ENCODE peak calls at places on chromosomes 3 and 15, in ten cellular contexts. T is sigmoid colon, Y is chondrocyte, H is HepG2, S is GM06990, Q is osteocyte, D is brain microvascular endothelial cell, Z is H9, N is IMR-90, E is heart left ventricle. X is an unnamed sample.

GRCh38 chr15:91926871-91927270 is 73.4 kb downstream of the SLCO3A1 start:
- DNase-seq in T (no peak), Y (no peak), H (no peak), S (no peak), Q (no peak), D (no peak), Z (no peak), N (no peak), E (no peak), X (no peak)

GRCh38 chr3:45548724-45549123 is 45.8 kb upstream of the LIMD1 start:
- DNase-seq in T (no peak), Y (no peak), H (no peak), S (no peak), Q (no peak), D (no peak), Z (no peak), N (no peak), E (no peak), X (no peak)

GRCh38 chr15:57298204-57298603 is 78.1 kb upstream of the CGNL1 start:
- DNase-seq in T (no peak), Y (no peak), H (no peak), S (no peak), Q (no peak), D (no peak), Z (no peak), N (peak), E (no peak), X (no peak)

GRCh38 chr3:48989796-48990635 is at the start of gene P4HTM:
- DNase-seq in T (peak), Y (no peak), H (no peak), S (peak), Q (peak), D (peak), Z (peak), N (peak), E (peak), X (peak)

GRCh38 chr15:42159381-42160015 is 3.1 kb upstream of the PLA2G4F start:
- DNase-seq in T (no peak), Y (no peak), H (no peak), S (no peak), Q (no peak), D (no peak), Z (no peak), N (no peak), E (peak), X (no peak)

GRCh38 chr3:14123308-14124222 is 1.1 kb downstream of the CHCHD4 start:
- DNase-seq in T (no peak), Y (no peak), H (no peak), S (no peak), Q (peak), D (no peak), Z (no peak), N (no peak), E (no peak), X (no peak)

GRCh38 chr3:16639806-16640205 is 34.6 kb upstream of the DAZL start:
- DNase-seq in T (no peak), Y (no peak), H (no peak), S (no peak), Q (no peak), D (no peak), Z (no peak), N (no peak), E (no peak), X (no peak)

GRCh38 chr3:194134231-194134756 is 1.7 kb upstream of the HES1 start:
- DNase-seq in T (peak), Y (peak), H (no peak), S (peak), Q (peak), D (no peak), Z (no peak), N (no peak), E (peak), X (peak)

GRCh38 chr15:52093539-52094502 is 18.8 kb downstream of the BCL2L10 start:
- DNase-seq in T (peak), Y (no peak), H (no peak), S (no peak), Q (no peak), D (peak), Z (no peak), N (peak), E (no peak), X (no peak)

GRCh38 chr3:190709351-190709773 is 153.1 kb downstream of the GMNC start:
- DNase-seq in T (no peak), Y (no peak), H (no peak), S (no peak), Q (no peak), D (peak), Z (no peak), N (no peak), E (no peak), X (no peak)

GRCh38 chr3:14455571-14456317 is 53.3 kb downstream of the SLC6A6 start:
- DNase-seq in T (no peak), Y (no peak), H (no peak), S (no peak), Q (no peak), D (no peak), Z (no peak), N (no peak), E (peak), X (no peak)

GRCh38 chr15:55282284-55282833 is 7.3 kb downstream of the RAB27A start:
- DNase-seq in T (no peak), Y (no peak), H (no peak), S (no peak), Q (no peak), D (peak), Z (no peak), N (peak), E (no peak), X (no peak)

GRCh38 chr3:90035643-90036042 is 928.2 kb downstream of the EPHA3 start:
- DNase-seq in T (no peak), Y (no peak), H (no peak), S (no peak), Q (no peak), D (no peak), Z (no peak), N (no peak), E (no peak), X (no peak)

GRCh38 chr15:25235391-25235790 is 203.4 kb downstream of the UBE3A start:
- DNase-seq in T (no peak), Y (peak), H (no peak), S (no peak), Q (no peak), D (no peak), Z (no peak), N (no peak), E (no peak), X (no peak)

GRCh38 chr15:39281094-39281493 is 299.8 kb upstream of the THBS1 start:
- DNase-seq in T (no peak), Y (no peak), H (no peak), S (no peak), Q (no peak), D (peak), Z (no peak), N (peak), E (no peak), X (no peak)

GRCh38 chr15:72737723-72738122 is 45.8 kb downstream of the ADPGK start:
- DNase-seq in T (no peak), Y (no peak), H (no peak), S (no peak), Q (no peak), D (no peak), Z (no peak), N (no peak), E (no peak), X (no peak)

GRCh38 chr15:60137711-60138396 is 133.7 kb downstream of the FOXB1 start:
- DNase-seq in T (no peak), Y (no peak), H (no peak), S (no peak), Q (no peak), D (peak), Z (no peak), N (no peak), E (no peak), X (no peak)

GRCh38 chr15:37360724-37361123 is 260.4 kb upstream of the MEIS2 start:
- DNase-seq in T (no peak), Y (no peak), H (no peak), S (no peak), Q (no peak), D (no peak), Z (no peak), N (no peak), E (no peak), X (no peak)

GRCh38 chr15:64950888-64951287 is 38.8 kb downstream of the SPG21 start:
- DNase-seq in T (no peak), Y (no peak), H (no peak), S (no peak), Q (no peak), D (no peak), Z (no peak), N (no peak), E (no peak), X (no peak)

GRCh38 chr3:138947303-138948121 is 495 bp downstream of the FOXL2NB start:
- DNase-seq in T (no peak), Y (no peak), H (no peak), S (no peak), Q (no peak), D (no peak), Z (peak), N (no peak), E (no peak), X (no peak)

GRCh38 chr15:67834593-67835348 is 5.1 kb downstream of the RNU6-1 start:
- DNase-seq in T (peak), Y (no peak), H (no peak), S (no peak), Q (no peak), D (no peak), Z (no peak), N (no peak), E (no peak), X (no peak)

GRCh38 chr3:13301295-13301987 is 118.7 kb downstream of the NUP210 start:
- DNase-seq in T (no peak), Y (peak), H (peak), S (no peak), Q (no peak), D (peak), Z (peak), N (peak), E (no peak), X (peak)

GRCh38 chr3:78398401-78398800 is 1358.5 kb downstream of the ROBO2 start:
- DNase-seq in T (no peak), Y (no peak), H (no peak), S (no peak), Q (no peak), D (no peak), Z (no peak), N (no peak), E (no peak), X (no peak)

GRCh38 chr3:112333002-112333385 is at the start of gene CD200:
- DNase-seq in T (peak), Y (peak), H (no peak), S (peak), Q (peak), D (peak), Z (peak), N (peak), E (peak), X (peak)

GRCh38 chr3:11522398-11522715 is 121.4 kb downstream of the VGLL4 start:
- DNase-seq in T (peak), Y (no peak), H (no peak), S (no peak), Q (no peak), D (peak), Z (no peak), N (peak), E (no peak), X (no peak)

GRCh38 chr3:64792458-64792857 is 104.7 kb upstream of the ADAMTS9 start:
- DNase-seq in T (no peak), Y (no peak), H (no peak), S (no peak), Q (no peak), D (no peak), Z (no peak), N (no peak), E (no peak), X (no peak)

GRCh38 chr3:32593903-32594525 is 23.4 kb upstream of the DYNC1LI1 start:
- DNase-seq in T (no peak), Y (no peak), H (no peak), S (no peak), Q (no peak), D (no peak), Z (no peak), N (peak), E (no peak), X (no peak)

GRCh38 chr3:140242818-140243276 is 307.9 kb downstream of the CLSTN2 start:
- DNase-seq in T (no peak), Y (no peak), H (no peak), S (no peak), Q (no peak), D (peak), Z (no peak), N (no peak), E (peak), X (no peak)

GRCh38 chr3:127072971-127073851 is 90.3 kb downstream of the PLXNA1 start:
- DNase-seq in T (peak), Y (peak), H (no peak), S (no peak), Q (no peak), D (no peak), Z (no peak), N (no peak), E (no peak), X (no peak)

GRCh38 chr3:169953462-169954141 is 13.0 kb upstream of the SEC62 start:
- DNase-seq in T (no peak), Y (no peak), H (no peak), S (no peak), Q (no peak), D (no peak), Z (no peak), N (no peak), E (no peak), X (no peak)

GRCh38 chr3:115386347-115386746 is 237.0 kb upstream of the GAP43 start:
- DNase-seq in T (no peak), Y (no peak), H (no peak), S (no peak), Q (no peak), D (no peak), Z (no peak), N (no peak), E (no peak), X (no peak)

GRCh38 chr3:13020159-13020558 is 53.1 kb downstream of the IQSEC1 start:
- DNase-seq in T (peak), Y (peak), H (no peak), S (no peak), Q (no peak), D (no peak), Z (no peak), N (no peak), E (no peak), X (no peak)

GRCh38 chr15:76341366-76342045 is 4.9 kb downstream of the ISL2 start:
- DNase-seq in T (no peak), Y (no peak), H (no peak), S (no peak), Q (peak), D (no peak), Z (peak), N (no peak), E (no peak), X (no peak)

GRCh38 chr3:126522363-126522788 is 1.6 kb upstream of the CHST13 start:
- DNase-seq in T (peak), Y (peak), H (peak), S (peak), Q (no peak), D (peak), Z (peak), N (peak), E (peak), X (peak)

GRCh38 chr15:57122080-57122845 is 203.8 kb downstream of the TCF12 start:
- DNase-seq in T (no peak), Y (no peak), H (no peak), S (no peak), Q (no peak), D (no peak), Z (no peak), N (no peak), E (no peak), X (no peak)

GRCh38 chr3:37310666-37311050 is 136.3 kb upstream of the LRRFIP2 start:
- DNase-seq in T (no peak), Y (no peak), H (no peak), S (no peak), Q (no peak), D (no peak), Z (no peak), N (peak), E (no peak), X (no peak)

GRCh38 chr3:37307321-37307720 is 132.9 kb upstream of the LRRFIP2 start:
- DNase-seq in T (no peak), Y (no peak), H (no peak), S (no peak), Q (no peak), D (no peak), Z (no peak), N (peak), E (no peak), X (no peak)

GRCh38 chr3:37309945-37310665 is 135.7 kb upstream of the LRRFIP2 start:
- DNase-seq in T (no peak), Y (no peak), H (no peak), S (no peak), Q (no peak), D (no peak), Z (no peak), N (no peak), E (no peak), X (no peak)

GRCh38 chr3:37308247-37308646 is 133.9 kb upstream of the LRRFIP2 start:
- DNase-seq in T (no peak), Y (no peak), H (peak), S (no peak), Q (no peak), D (no peak), Z (no peak), N (peak), E (no peak), X (peak)
- TF ChIP-seq CTCF in T (no peak), Y (peak), H (no peak), S (peak), Q (peak), D (no peak), Z (peak), N (peak), E (peak), X (peak)

GRCh38 chr3:119352863-119353527 is 58.8 kb downstream of the ARHGAP31 start:
- DNase-seq in T (no peak), Y (no peak), H (peak), S (no peak), Q (no peak), D (peak), Z (no peak), N (peak), E (no peak), X (no peak)
- TF ChIP-seq CTCF in T (peak), Y (peak), H (peak), S (peak), Q (peak), D (peak), Z (peak), N (peak), E (peak), X (peak)

DNA sequence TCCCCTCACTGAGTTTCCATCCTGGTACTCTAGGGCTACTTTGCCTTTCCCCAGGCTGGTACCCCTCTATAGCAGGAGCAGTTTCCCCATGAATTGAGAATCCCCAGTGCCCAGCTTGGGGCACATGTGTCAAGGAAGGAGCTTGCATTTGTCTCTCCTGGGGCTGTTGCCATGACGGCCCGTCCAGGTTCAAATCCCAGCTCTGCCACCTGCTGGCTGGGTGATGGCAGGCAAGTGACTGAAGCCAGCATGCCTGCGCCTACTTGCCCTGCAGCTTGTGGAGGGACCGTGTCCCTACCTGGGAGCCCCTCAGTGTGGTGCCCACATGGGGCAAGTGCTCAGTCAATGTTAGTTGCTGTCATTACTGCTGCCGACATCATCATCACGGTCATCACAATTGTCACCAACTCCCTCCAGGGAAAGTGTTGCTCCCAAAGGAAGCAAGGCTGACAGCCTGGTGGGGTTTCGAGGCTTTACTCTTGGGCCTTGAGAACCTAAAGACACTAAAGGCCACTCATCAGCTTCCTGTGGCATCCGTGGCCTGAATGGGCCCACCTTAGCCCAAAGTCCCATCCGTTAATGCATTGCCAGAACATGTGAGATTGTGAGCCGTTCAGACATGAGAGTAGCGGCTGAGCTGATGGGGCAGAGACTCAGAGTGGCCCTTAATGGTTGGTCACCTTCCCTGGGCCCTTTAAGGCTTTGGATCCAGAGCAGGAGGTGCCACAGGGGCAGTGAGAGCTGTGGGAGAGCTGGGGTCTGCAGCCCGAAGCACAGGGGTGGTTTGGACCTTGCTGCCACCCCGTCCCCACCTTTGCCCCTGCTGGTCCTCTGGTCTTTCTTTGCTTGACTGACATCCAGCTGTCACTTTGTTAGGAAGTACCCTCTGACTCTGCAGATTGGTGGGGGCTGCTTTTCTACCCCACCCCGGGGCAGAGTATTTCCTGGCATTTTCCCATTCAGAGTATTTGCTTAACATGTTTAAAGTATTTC is 144.4 kb downstream of the DNAJB8 start:
- DNase-seq in T (peak), Y (no peak), H (no peak), S (no peak), Q (peak), D (peak), Z (peak), N (peak), E (peak), X (peak)
- TF ChIP-seq CTCF in T (no peak), Y (peak), H (peak), S (peak), Q (peak), D (peak), Z (peak), N (peak), E (peak), X (peak)

GRCh38 chr15:80277147-80277546 is 25.1 kb upstream of the CTXND1 start:
- DNase-seq in T (no peak), Y (no peak), H (no peak), S (no peak), Q (peak), D (no peak), Z (no peak), N (no peak), E (no peak), X (no peak)
- TF ChIP-seq CTCF in T (no peak), Y (no peak), H (no peak), S (no peak), Q (no peak), D (no peak), Z (no peak), N (no peak), E (no peak), X (no peak)

DNA sequence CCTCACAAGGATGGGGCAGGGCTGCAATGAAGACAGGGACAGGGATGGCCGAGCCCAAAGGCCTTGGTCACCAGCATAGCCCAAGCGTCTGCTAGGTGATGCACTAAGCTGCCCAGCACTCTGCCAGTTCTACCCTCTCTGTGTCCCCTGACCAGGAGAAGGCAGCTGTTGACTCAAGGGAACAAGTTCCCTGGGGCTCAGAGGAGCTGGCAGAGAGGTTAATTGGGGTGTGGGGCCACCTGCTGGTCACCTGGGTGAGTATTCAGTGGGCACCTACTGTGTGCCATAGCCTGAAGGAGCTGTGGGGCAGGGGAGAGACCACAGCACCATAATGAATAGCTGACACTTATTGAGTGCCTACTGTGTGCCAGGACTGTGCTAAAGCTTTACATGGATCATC is 22.0 kb upstream of the DOCK3 start:
- DNase-seq in T (no peak), Y (peak), H (peak), S (no peak), Q (no peak), D (no peak), Z (peak), N (peak), E (no peak), X (peak)
- TF ChIP-seq CTCF in T (no peak), Y (peak), H (peak), S (peak), Q (peak), D (peak), Z (peak), N (peak), E (peak), X (peak)

DNA sequence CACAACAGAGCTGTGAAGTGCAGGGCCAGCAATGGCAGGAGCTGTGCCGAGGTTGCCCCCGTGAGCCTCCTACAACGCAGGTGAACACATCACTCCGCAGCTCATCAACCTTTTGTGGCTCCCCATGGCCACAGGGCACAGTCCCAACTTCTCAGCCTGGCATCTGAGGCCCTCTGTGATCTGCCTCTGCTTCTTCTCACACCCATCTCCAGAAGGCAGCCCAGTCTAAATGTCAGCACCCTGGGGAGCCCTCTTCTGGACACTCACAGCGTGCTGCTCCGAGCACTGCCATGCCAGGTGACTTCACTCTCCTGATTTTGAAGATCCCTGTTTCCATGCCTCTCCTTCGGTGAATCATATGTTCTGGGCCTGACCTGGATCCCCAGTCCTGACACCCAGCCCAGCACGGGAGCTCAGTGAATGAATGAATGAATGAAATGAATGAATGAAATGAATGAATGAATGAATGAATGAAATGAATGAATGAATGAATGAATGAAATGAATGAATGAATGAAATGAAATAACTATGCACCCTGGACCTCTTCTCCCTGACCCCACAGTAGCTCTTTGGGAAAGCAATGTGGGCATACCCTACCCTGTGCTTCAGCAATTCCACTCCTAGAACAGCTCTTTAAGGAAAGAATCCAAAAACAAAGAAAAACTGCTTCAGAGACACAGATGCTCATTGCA is 17.9 kb upstream of the SKIC8 start:
- DNase-seq in T (peak), Y (no peak), H (no peak), S (no peak), Q (no peak), D (no peak), Z (no peak), N (no peak), E (no peak), X (no peak)
- TF ChIP-seq CTCF in T (no peak), Y (peak), H (peak), S (peak), Q (no peak), D (peak), Z (peak), N (no peak), E (peak), X (no peak)

X was measured in GM10248.